ENCODE peak calls at places on chromosomes 3 and 15, in nine cellular contexts. L is hepatocyte, A is HCT116, W is GM23338, Q is OCI-LY7, D is GM23248, B is neural progenitor cell, T is MM.1S, V is PC-3. P is an unnamed sample.

GRCh38 chr3:126216416-126216815 is 36.0 kb upstream of the ALDH1L1 start:
- DNase-seq in L (no peak), A (no peak), W (no peak), Q (no peak), D (peak), B (no peak), T (no peak), V (peak), P (no peak)

GRCh38 chr3:142087676-142088075 is 61.7 kb downstream of the TFDP2 start:
- DNase-seq in L (no peak), A (peak), W (no peak), Q (no peak), D (peak), B (no peak), T (no peak), V (peak), P (no peak)

GRCh38 chr3:195160257-195160898 is 110.6 kb downstream of the XXYLT1 start:
- DNase-seq in L (peak), A (no peak), W (no peak), Q (no peak), D (peak), B (no peak), T (no peak), V (peak), P (peak)

GRCh38 chr3:149128856-149129255 is 582 bp upstream of the HPS3 start:
- DNase-seq in L (no peak), A (no peak), W (no peak), Q (peak), D (peak), B (no peak), T (no peak), V (no peak), P (no peak)

GRCh38 chr3:159669024-159669476 is 319.6 kb upstream of the IL12A start:
- DNase-seq in L (peak), A (no peak), W (no peak), Q (no peak), D (peak), B (no peak), T (no peak), V (peak), P (no peak)

GRCh38 chr3:145243875-145244274 is 917.1 kb downstream of the PLOD2 start:
- DNase-seq in L (no peak), A (no peak), W (no peak), Q (no peak), D (peak), B (no peak), T (no peak), V (peak), P (no peak)

GRCh38 chr3:144381607-144382006 is 410.0 kb downstream of the DIPK2A start:
- DNase-seq in L (no peak), A (no peak), W (no peak), Q (no peak), D (no peak), B (no peak), T (no peak), V (peak), P (no peak)

GRCh38 chr3:197026481-197026866 is 3.1 kb downstream of the MELTF start:
- DNase-seq in L (no peak), A (no peak), W (no peak), Q (no peak), D (no peak), B (no peak), T (no peak), V (no peak), P (no peak)

GRCh38 chr15:55407631-55407948 is 569 bp downstream of the CCPG1 start:
- DNase-seq in L (no peak), A (no peak), W (no peak), Q (no peak), D (peak), B (peak), T (peak), V (no peak), P (no peak)

GRCh38 chr15:77027111-77027696 is 32.3 kb downstream of the PSTPIP1 start:
- DNase-seq in L (no peak), A (no peak), W (no peak), Q (no peak), D (no peak), B (no peak), T (no peak), V (no peak), P (peak)

GRCh38 chr3:191339313-191339917 is 9.1 kb upstream of the UTS2B start:
- DNase-seq in L (no peak), A (no peak), W (no peak), Q (no peak), D (no peak), B (no peak), T (no peak), V (no peak), P (no peak)

GRCh38 chr3:15974647-15975046 is 176.9 kb upstream of the ANKRD28 start:
- DNase-seq in L (no peak), A (no peak), W (peak), Q (peak), D (no peak), B (peak), T (no peak), V (no peak), P (no peak)

GRCh38 chr3:161273589-161274218 is 52.6 kb downstream of the NMD3 start:
- DNase-seq in L (peak), A (peak), W (peak), Q (peak), D (peak), B (peak), T (peak), V (peak), P (peak)
- TF ChIP-seq EZH2phosphoT487 in L (no peak), A (no peak), W (no peak), Q (no peak), D (no peak), B (no peak), T (no peak), V (no peak), P (no peak)

GRCh38 chr15:53074221-53074620 is 284.1 kb upstream of the ONECUT1 start:
- DNase-seq in L (no peak), A (no peak), W (no peak), Q (no peak), D (no peak), B (no peak), T (no peak), V (no peak), P (no peak)

GRCh38 chr15:53072077-53072476 is 281.9 kb upstream of the ONECUT1 start:
- DNase-seq in L (peak), A (peak), W (peak), Q (peak), D (peak), B (peak), T (peak), V (peak), P (no peak)

GRCh38 chr15:53068671-53069070 is 278.5 kb upstream of the ONECUT1 start:
- DNase-seq in L (no peak), A (no peak), W (no peak), Q (no peak), D (no peak), B (no peak), T (no peak), V (no peak), P (no peak)
- TF ChIP-seq EZH2phosphoT487 in L (no peak), A (no peak), W (no peak), Q (no peak), D (no peak), B (no peak), T (no peak), V (no peak), P (no peak)

GRCh38 chr15:68885070-68885469 is 45.3 kb upstream of the SPESP1 start:
- DNase-seq in L (no peak), A (no peak), W (peak), Q (no peak), D (peak), B (no peak), T (no peak), V (peak), P (no peak)
- TF ChIP-seq EZH2phosphoT487 in L (no peak), A (no peak), W (no peak), Q (no peak), D (no peak), B (no peak), T (no peak), V (no peak), P (no peak)

DNA sequence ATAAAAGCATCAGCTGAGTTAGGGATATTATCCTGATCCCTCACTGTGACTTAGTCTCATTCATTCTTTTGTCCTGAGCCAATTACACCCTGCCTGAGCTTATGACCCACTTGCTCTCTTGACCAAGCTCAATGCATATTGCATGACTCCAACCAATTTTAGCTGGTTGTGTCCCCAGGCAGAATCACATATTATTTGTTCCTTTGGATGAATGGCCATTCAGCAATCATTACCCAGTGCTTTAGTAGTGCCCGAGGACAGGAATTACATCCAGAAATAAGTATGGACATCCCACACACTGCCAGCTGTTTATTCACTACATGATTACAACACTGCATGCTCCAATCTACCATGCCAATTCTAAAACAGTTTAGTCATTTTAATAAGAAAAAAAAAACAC is 322.5 kb downstream of the ZBBX start:
- DNase-seq in L (no peak), A (no peak), W (no peak), Q (no peak), D (no peak), B (peak), T (no peak), V (no peak), P (no peak)
- TF ChIP-seq EZH2phosphoT487 in L (no peak), A (no peak), W (no peak), Q (no peak), D (no peak), B (no peak), T (no peak), V (no peak), P (no peak)